ENCODE peak calls at places on chromosomes 13 and 19, in four cellular contexts. B is NT2/D1, T is H1, M is HepG2. S is an unnamed sample.

GRCh38 chr19:756232-756631 is 5.3 kb downstream of the MISP start:
- DNase-seq in B (no peak), T (no peak), M (peak; percentile 82), S (peak; percentile 37)

GRCh38 chr13:48644141-48644540 is 9.6 kb upstream of the CYSLTR2 start:
- DNase-seq in B (no peak), T (no peak), M (no peak), S (no peak)

GRCh38 chr19:53865523-53865917 is 2.2 kb upstream of the MYADM start:
- DNase-seq in B (no peak), T (no peak), M (peak; percentile 76), S (no peak)

GRCh38 chr13:26999499-26999898 is 172.1 kb downstream of the USP12 start:
- DNase-seq in B (no peak), T (no peak), M (no peak), S (no peak)

GRCh38 chr13:104737713-104738112 is 1671.5 kb upstream of the SLC10A2 start:
- DNase-seq in B (no peak), T (no peak), M (no peak), S (no peak)

GRCh38 chr13:25286308-25286968 is 850 bp downstream of the MTMR6 start:
- DNase-seq in B (no peak), T (no peak), M (peak; percentile 24), S (peak; percentile 21)

GRCh38 chr13:23160241-23161175 is 20.3 kb upstream of the SGCG start:
- DNase-seq in B (no peak), T (no peak), M (no peak), S (peak; percentile 37)

GRCh38 chr19:41886761-41887710 is 4.1 kb downstream of the ARHGEF1 start:
- DNase-seq in B (no peak), T (no peak), M (no peak), S (no peak)

GRCh38 chr19:52231154-52231565 is 38.2 kb upstream of the ZNF766 start:
- DNase-seq in B (no peak), T (no peak), M (no peak), S (no peak)

GRCh38 chr19:56105090-56105701 is 15.9 kb downstream of the ZNF787 start:
- DNase-seq in B (no peak), T (peak; percentile 61), M (peak; percentile 78), S (peak; percentile 81)

GRCh38 chr19:6092329-6093286 is 17.7 kb downstream of the RFX2 start:
- DNase-seq in B (peak; percentile 39), T (peak; percentile 34), M (peak; percentile 56), S (peak; percentile 70)

GRCh38 chr13:82636119-82636518 is 1246.2 kb downstream of the SLITRK1 start:
- DNase-seq in B (no peak), T (no peak), M (no peak), S (no peak)

GRCh38 chr13:97780486-97780885 is 173.0 kb upstream of the IPO5 start:
- DNase-seq in B (no peak), T (no peak), M (no peak), S (no peak)

GRCh38 chr19:5369304-5369703 is 28.7 kb upstream of the PTPRS start:
- DNase-seq in B (no peak), T (no peak), M (no peak), S (no peak)

GRCh38 chr19:39310558-39311311 is 9.9 kb downstream of the LRFN1 start:
- DNase-seq in B (no peak), T (no peak), M (no peak), S (no peak)

GRCh38 chr19:6212403-6213265 is 67.1 kb downstream of the MLLT1 start:
- DNase-seq in B (no peak), T (no peak), M (no peak), S (no peak)

GRCh38 chr13:37878921-37879320 is 9.3 kb upstream of the TRPC4 start:
- DNase-seq in B (no peak), T (no peak), M (no peak), S (peak; percentile 6)

GRCh38 chr13:79796116-79796515 is 315.2 kb downstream of the NDFIP2 start:
- DNase-seq in B (no peak), T (no peak), M (no peak), S (no peak)

GRCh38 chr19:34295103-34295502 is 40.7 kb downstream of the GARRE1 start:
- DNase-seq in B (no peak), T (no peak), M (no peak), S (no peak)

GRCh38 chr19:8393871-8394250 is 3.7 kb downstream of the RAB11B start:
- DNase-seq in B (no peak), T (no peak), M (no peak), S (no peak)

GRCh38 chr13:109249780-109250528 is 536.4 kb downstream of the IRS2 start:
- DNase-seq in B (no peak), T (no peak), M (no peak), S (no peak)

GRCh38 chr19:39890755-39891551 is 43.5 kb downstream of the FCGBP start:
- DNase-seq in B (no peak), T (no peak), M (no peak), S (no peak)

GRCh38 chr19:27774827-27775226 is 1438.1 kb downstream of the UQCRFS1 start:
- DNase-seq in B (no peak), T (no peak), M (peak; percentile 18), S (peak; percentile 34)

GRCh38 chr19:10891360-10892108 is 20.2 kb downstream of the CARM1 start:
- DNase-seq in B (no peak), T (no peak), M (no peak), S (no peak)

GRCh38 chr13:33132644-33133440 is 116.6 kb downstream of the KL start:
- DNase-seq in B (no peak), T (no peak), M (no peak), S (no peak)

GRCh38 chr19:1360126-1360817 is 23.4 kb upstream of the NDUFS7 start:
- DNase-seq in B (no peak), T (no peak), M (no peak), S (no peak)

GRCh38 chr19:4264812-4265211 is 14.3 kb upstream of the SHD start:
- DNase-seq in B (no peak), T (no peak), M (no peak), S (no peak)

GRCh38 chr19:4268816-4269430 is 10.1 kb upstream of the SHD start:
- DNase-seq in B (no peak), T (no peak), M (no peak), S (no peak)

GRCh38 chr19:4267901-4268815 is 10.9 kb upstream of the SHD start:
- DNase-seq in B (no peak), T (no peak), M (peak; percentile 69), S (no peak)

GRCh38 chr19:4267101-4267900 is 11.8 kb upstream of the SHD start:
- DNase-seq in B (peak; percentile 82), T (peak; percentile 61), M (peak; percentile 72), S (peak; percentile 80)

GRCh38 chr19:4266253-4267000 is 12.6 kb upstream of the SHD start:
- DNase-seq in B (no peak), T (no peak), M (no peak), S (no peak)
- TF ChIP-seq SUZ12 in B (no peak), T (no peak), M (no peak), S (no peak)

DNA sequence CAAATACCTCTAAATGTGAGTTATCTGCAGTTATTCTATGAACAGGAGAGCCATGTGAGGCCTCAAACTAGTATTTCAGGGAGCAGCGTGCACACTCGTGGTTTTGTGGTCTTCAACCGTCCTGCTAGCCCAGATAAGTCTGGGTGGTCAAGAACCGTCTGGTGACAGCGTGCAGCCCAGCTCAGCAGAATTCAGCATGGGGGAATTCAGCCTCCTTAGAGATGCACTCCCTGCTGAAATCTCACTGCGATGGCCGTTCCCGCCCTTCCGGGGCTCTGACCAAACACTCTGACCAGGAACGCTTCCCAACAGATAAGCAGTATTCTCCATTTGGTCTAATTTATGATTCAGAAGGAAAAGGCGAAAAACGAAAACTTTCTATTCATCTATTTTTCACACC is 3.1 kb downstream of the ANKRD27 start:
- DNase-seq in B (no peak), T (no peak), M (no peak), S (no peak)
- TF ChIP-seq SUZ12 in B (no peak), T (no peak), M (no peak), S (no peak)

DNA sequence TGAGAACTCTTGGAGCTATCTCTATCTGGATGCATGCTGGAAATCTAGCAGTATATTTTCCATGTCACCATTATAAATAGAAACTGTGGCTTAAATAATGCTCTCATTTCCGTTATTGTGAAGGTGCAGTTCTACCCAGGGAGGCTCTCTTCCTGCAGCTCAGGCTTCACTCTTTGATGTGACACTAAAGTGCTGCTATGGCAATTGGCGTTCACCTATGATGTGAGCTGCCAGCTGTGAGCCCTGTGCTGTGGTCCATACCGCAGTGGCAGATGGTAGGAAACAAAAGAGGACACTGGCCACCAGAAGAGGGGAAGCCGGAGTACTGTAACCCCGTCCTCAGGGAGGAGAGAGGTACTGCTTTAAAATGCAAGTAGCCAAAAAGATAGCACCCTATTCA is 40.6 kb upstream of the ZNF681 start:
- DNase-seq in B (no peak), T (no peak), M (no peak), S (no peak)
- TF ChIP-seq SUZ12 in B (no peak), T (no peak), M (no peak), S (no peak)

GRCh38 chr13:112397108-112397507 is 21.0 kb downstream of the SPACA7 start:
- DNase-seq in B (no peak), T (no peak), M (no peak), S (no peak)

GRCh38 chr13:112391747-112392146 is 15.6 kb downstream of the SPACA7 start:
- DNase-seq in B (peak; percentile 15), T (no peak), M (no peak), S (no peak)

DNA sequence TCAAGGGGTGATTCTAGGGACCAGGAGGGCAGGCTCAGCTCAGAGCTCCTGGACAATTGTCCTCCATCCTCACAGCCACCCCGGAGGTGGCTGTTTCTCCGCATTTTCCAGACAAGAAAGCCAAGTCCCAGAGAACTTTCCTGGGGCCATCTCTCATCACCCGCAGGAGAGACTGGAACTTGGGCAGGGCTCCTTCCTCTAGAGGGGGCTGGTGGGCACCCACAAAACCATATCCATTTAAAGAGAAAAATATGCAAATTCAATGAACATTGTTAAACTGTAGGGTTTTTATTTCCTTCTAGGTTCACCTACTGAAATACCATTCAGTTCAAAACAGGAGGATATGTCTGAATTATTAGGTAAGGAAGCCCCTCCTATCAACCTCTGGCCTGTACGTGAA is 16.6 kb downstream of the SPACA7 start:
- DNase-seq in B (no peak), T (no peak), M (no peak), S (no peak)
- TF ChIP-seq SUZ12 in B (no peak), T (no peak), M (no peak), S (no peak)

GRCh38 chr19:48120505-48120904 is 9.9 kb upstream of the PLA2G4C start:
- DNase-seq in B (no peak), T (no peak), M (no peak), S (no peak)

GRCh38 chr19:48123907-48124675 is 13.5 kb upstream of the PLA2G4C start:
- DNase-seq in B (no peak), T (no peak), M (peak; percentile 39), S (no peak)

GRCh38 chr19:48122421-48122820 is 11.8 kb upstream of the PLA2G4C start:
- DNase-seq in B (no peak), T (no peak), M (no peak), S (no peak)

GRCh38 chr19:48121066-48121465 is 10.4 kb upstream of the PLA2G4C start:
- DNase-seq in B (no peak), T (no peak), M (no peak), S (no peak)

GRCh38 chr19:48121909-48122371 is 11.3 kb upstream of the PLA2G4C start:
- DNase-seq in B (no peak), T (no peak), M (no peak), S (no peak)
- TF ChIP-seq SUZ12 in B (no peak), T (no peak), M (no peak), S (no peak)